ENCODE peak calls at places on chromosomes 2 and 18, in ten cellular contexts. One of them, this sample, is unnamed.

GRCh38 chr2:138652378-138652777 is 127.8 kb downstream of the NXPH2 start:
- DNase-seq in A549: no peak
- DNase-seq in ovary: no peak
- DNase-seq in NB4: no peak
- DNase-seq in spleen: no peak
- DNase-seq in prostate gland: no peak
- DNase-seq in heart left ventricle: no peak
- DNase-seq in sigmoid colon: no peak
- DNase-seq in H1: no peak
- DNase-seq in body of pancreas: no peak
- DNase-seq in this sample: no peak

GRCh38 chr2:7972670-7973069 is 709.2 kb upstream of the ID2 start:
- DNase-seq in spleen: no peak
- DNase-seq in body of pancreas: no peak
- DNase-seq in A549: no peak
- DNase-seq in prostate gland: no peak
- DNase-seq in sigmoid colon: no peak
- DNase-seq in H1: no peak
- DNase-seq in ovary: no peak
- DNase-seq in NB4: no peak
- DNase-seq in heart left ventricle: no peak
- DNase-seq in this sample: no peak

GRCh38 chr2:38997784-38998183 is 108.1 kb downstream of the ARHGEF33 start:
- DNase-seq in sigmoid colon: no peak
- DNase-seq in A549: peak
- DNase-seq in ovary: no peak
- DNase-seq in prostate gland: no peak
- DNase-seq in heart left ventricle: no peak
- DNase-seq in H1: no peak
- DNase-seq in body of pancreas: peak
- DNase-seq in spleen: no peak
- DNase-seq in NB4: peak
- DNase-seq in this sample: peak

GRCh38 chr18:55780591-55781071 is 192.6 kb upstream of the TCF4 start:
- DNase-seq in body of pancreas: no peak
- DNase-seq in prostate gland: no peak
- DNase-seq in heart left ventricle: no peak
- DNase-seq in spleen: no peak
- DNase-seq in A549: no peak
- DNase-seq in H1: no peak
- DNase-seq in ovary: no peak
- DNase-seq in NB4: no peak
- DNase-seq in sigmoid colon: no peak
- DNase-seq in this sample: no peak

GRCh38 chr18:58175122-58175687 is 131.2 kb downstream of the NEDD4L start:
- DNase-seq in NB4: no peak
- DNase-seq in body of pancreas: no peak
- DNase-seq in A549: no peak
- DNase-seq in sigmoid colon: no peak
- DNase-seq in heart left ventricle: no peak
- DNase-seq in spleen: no peak
- DNase-seq in prostate gland: no peak
- DNase-seq in H1: peak
- DNase-seq in ovary: no peak
- DNase-seq in this sample: no peak

GRCh38 chr2:176931588-176932563 is 280.7 kb upstream of the HNRNPA3 start:
- DNase-seq in ovary: no peak
- DNase-seq in NB4: peak
- DNase-seq in spleen: no peak
- DNase-seq in sigmoid colon: no peak
- DNase-seq in A549: peak
- DNase-seq in H1: no peak
- DNase-seq in heart left ventricle: no peak
- DNase-seq in body of pancreas: no peak
- DNase-seq in prostate gland: no peak
- DNase-seq in this sample: no peak

GRCh38 chr18:59006461-59007067 is 133.1 kb upstream of the SEC11C start:
- DNase-seq in sigmoid colon: no peak
- DNase-seq in heart left ventricle: no peak
- DNase-seq in body of pancreas: no peak
- DNase-seq in A549: no peak
- DNase-seq in H1: no peak
- DNase-seq in ovary: no peak
- DNase-seq in spleen: no peak
- DNase-seq in prostate gland: no peak
- DNase-seq in NB4: no peak
- DNase-seq in this sample: no peak

GRCh38 chr2:10220516-10221391 is 82.0 kb upstream of the HPCAL1 start:
- DNase-seq in heart left ventricle: no peak
- DNase-seq in body of pancreas: no peak
- DNase-seq in spleen: peak
- DNase-seq in sigmoid colon: no peak
- DNase-seq in A549: no peak
- DNase-seq in ovary: no peak
- DNase-seq in NB4: peak
- DNase-seq in H1: no peak
- DNase-seq in prostate gland: no peak
- DNase-seq in this sample: no peak

GRCh38 chr2:215537621-215538020 is 101.8 kb upstream of the FN1 start:
- DNase-seq in NB4: no peak
- DNase-seq in ovary: no peak
- DNase-seq in spleen: no peak
- DNase-seq in prostate gland: no peak
- DNase-seq in sigmoid colon: no peak
- DNase-seq in heart left ventricle: no peak
- DNase-seq in A549: no peak
- DNase-seq in H1: no peak
- DNase-seq in body of pancreas: no peak
- DNase-seq in this sample: no peak
- TF ChIP-seq CTCF in NB4: no peak
- TF ChIP-seq CTCF in ovary: no peak
- TF ChIP-seq CTCF in spleen: no peak
- TF ChIP-seq CTCF in prostate gland: no peak
- TF ChIP-seq CTCF in sigmoid colon: no peak
- TF ChIP-seq CTCF in heart left ventricle: no peak
- TF ChIP-seq CTCF in A549: no peak
- TF ChIP-seq CTCF in H1: no peak
- TF ChIP-seq CTCF in body of pancreas: no peak
- TF ChIP-seq CTCF in this sample: no peak

GRCh38 chr2:68367918-68368656 is 3.0 kb downstream of the PLEK start:
- DNase-seq in prostate gland: no peak
- DNase-seq in spleen: no peak
- DNase-seq in heart left ventricle: no peak
- DNase-seq in NB4: peak
- DNase-seq in ovary: no peak
- DNase-seq in A549: no peak
- DNase-seq in sigmoid colon: no peak
- DNase-seq in body of pancreas: no peak
- DNase-seq in H1: no peak
- DNase-seq in this sample: no peak

GRCh38 chr2:68366083-68366560 is 1.0 kb downstream of the PLEK start:
- DNase-seq in A549: no peak
- DNase-seq in sigmoid colon: no peak
- DNase-seq in heart left ventricle: peak
- DNase-seq in NB4: peak
- DNase-seq in ovary: no peak
- DNase-seq in body of pancreas: peak
- DNase-seq in spleen: no peak
- DNase-seq in H1: no peak
- DNase-seq in prostate gland: no peak
- DNase-seq in this sample: no peak

GRCh38 chr2:68369340-68369734 is 4.3 kb downstream of the PLEK start:
- DNase-seq in spleen: no peak
- DNase-seq in prostate gland: no peak
- DNase-seq in sigmoid colon: no peak
- DNase-seq in NB4: no peak
- DNase-seq in ovary: no peak
- DNase-seq in body of pancreas: no peak
- DNase-seq in A549: no peak
- DNase-seq in heart left ventricle: no peak
- DNase-seq in H1: no peak
- DNase-seq in this sample: no peak

GRCh38 chr2:68371138-68371537 is 6.1 kb downstream of the PLEK start:
- DNase-seq in A549: no peak
- DNase-seq in spleen: no peak
- DNase-seq in heart left ventricle: no peak
- DNase-seq in H1: no peak
- DNase-seq in body of pancreas: no peak
- DNase-seq in prostate gland: no peak
- DNase-seq in ovary: no peak
- DNase-seq in NB4: no peak
- DNase-seq in sigmoid colon: no peak
- DNase-seq in this sample: no peak

DNA sequence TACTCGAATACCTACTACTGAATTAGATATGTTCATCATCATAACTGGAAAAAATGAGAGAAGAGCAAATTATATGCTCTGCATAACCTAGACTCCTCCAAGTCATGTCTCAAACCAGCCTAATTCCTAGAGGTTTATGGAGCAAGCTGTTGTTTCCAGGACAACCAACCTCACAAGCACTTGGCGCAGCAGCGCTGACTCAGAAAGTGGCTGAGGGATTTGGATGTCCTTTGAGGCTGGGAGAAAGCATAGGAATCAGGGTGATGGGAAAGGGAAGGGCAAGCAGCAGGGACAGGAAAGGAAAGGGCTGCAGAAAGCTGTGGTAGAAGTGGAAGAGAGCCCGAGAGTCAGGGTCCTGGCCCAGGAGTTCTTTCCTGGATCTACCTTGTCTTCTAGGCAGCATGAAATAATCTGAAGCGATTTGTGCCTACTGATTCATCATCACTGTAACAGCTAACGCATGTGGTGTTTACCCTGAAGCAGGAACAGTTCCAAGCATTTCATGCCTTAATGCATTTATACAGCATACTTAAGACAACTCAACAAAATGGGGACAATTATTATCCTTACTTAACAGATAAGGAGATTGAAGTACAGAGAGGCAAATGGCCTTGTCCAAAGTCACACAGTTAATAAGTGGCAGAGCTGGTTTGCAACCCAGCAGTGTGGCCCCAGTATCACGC is 3.7 kb downstream of the PLEK start:
- DNase-seq in heart left ventricle: no peak
- DNase-seq in body of pancreas: no peak
- DNase-seq in A549: peak
- DNase-seq in NB4: peak
- DNase-seq in spleen: no peak
- DNase-seq in sigmoid colon: no peak
- DNase-seq in H1: no peak
- DNase-seq in prostate gland: no peak
- DNase-seq in ovary: no peak
- DNase-seq in this sample: no peak
- TF ChIP-seq POLR2A in heart left ventricle: no peak
- TF ChIP-seq POLR2A in body of pancreas: no peak
- TF ChIP-seq POLR2A in A549: no peak
- TF ChIP-seq POLR2A in NB4: no peak
- TF ChIP-seq POLR2A in spleen: no peak
- TF ChIP-seq POLR2A in sigmoid colon: no peak
- TF ChIP-seq POLR2A in H1: no peak
- TF ChIP-seq POLR2A in prostate gland: no peak
- TF ChIP-seq POLR2A in ovary: no peak
- TF ChIP-seq POLR2A in this sample: no peak

DNA sequence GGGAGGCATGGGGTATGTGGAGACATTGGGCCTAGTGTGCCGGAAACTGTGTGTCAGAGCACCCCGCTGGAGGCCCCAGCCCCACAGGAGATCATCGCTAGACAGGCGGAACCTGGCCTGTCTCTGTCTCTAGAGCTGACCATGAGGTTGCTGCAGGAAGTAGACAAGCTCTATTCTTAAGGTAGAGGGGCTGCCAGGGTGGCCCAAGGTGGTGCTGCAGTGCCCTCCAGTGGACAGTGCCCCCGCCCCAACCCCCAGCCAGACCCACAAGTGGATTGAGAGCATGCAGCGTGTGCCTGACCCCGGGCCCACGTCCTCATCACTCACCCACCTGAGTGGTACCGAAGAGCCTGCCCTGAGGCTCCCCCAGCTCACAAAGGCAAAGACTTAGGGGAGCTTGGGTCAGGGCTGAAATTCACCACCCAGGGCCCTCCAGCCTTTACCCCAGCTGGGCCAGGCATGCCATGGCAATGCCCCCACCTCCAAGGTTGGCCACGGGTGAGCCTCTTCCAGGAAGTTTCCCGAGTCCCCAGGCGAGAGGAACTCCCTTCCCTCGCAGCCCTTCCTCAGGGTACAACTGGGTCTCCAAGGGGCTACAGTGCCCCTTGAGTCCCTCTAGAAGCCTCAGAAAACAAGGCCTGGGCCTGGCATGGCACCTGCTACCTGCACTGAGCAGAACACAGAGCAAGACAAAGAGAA is 155.0 kb downstream of the TTC32 start:
- DNase-seq in sigmoid colon: no peak
- DNase-seq in NB4: peak
- DNase-seq in heart left ventricle: no peak
- DNase-seq in prostate gland: no peak
- DNase-seq in body of pancreas: no peak
- DNase-seq in A549: peak
- DNase-seq in ovary: no peak
- DNase-seq in H1: peak
- DNase-seq in spleen: no peak
- DNase-seq in this sample: no peak
- TF ChIP-seq CTCF in sigmoid colon: no peak
- TF ChIP-seq CTCF in NB4: peak
- TF ChIP-seq CTCF in heart left ventricle: peak
- TF ChIP-seq CTCF in prostate gland: no peak
- TF ChIP-seq CTCF in body of pancreas: no peak
- TF ChIP-seq CTCF in A549: peak
- TF ChIP-seq CTCF in ovary: no peak
- TF ChIP-seq CTCF in H1: peak
- TF ChIP-seq CTCF in spleen: no peak
- TF ChIP-seq CTCF in this sample: no peak

GRCh38 chr2:98486374-98486981 is 41.8 kb downstream of the INPP4A start:
- DNase-seq in spleen: peak
- DNase-seq in ovary: no peak
- DNase-seq in prostate gland: no peak
- DNase-seq in body of pancreas: no peak
- DNase-seq in A549: no peak
- DNase-seq in heart left ventricle: no peak
- DNase-seq in H1: no peak
- DNase-seq in NB4: no peak
- DNase-seq in sigmoid colon: peak
- DNase-seq in this sample: peak

GRCh38 chr2:98487101-98487805 is 42.6 kb downstream of the INPP4A start:
- DNase-seq in spleen: peak
- DNase-seq in sigmoid colon: no peak
- DNase-seq in NB4: no peak
- DNase-seq in ovary: no peak
- DNase-seq in A549: no peak
- DNase-seq in heart left ventricle: no peak
- DNase-seq in body of pancreas: no peak
- DNase-seq in H1: no peak
- DNase-seq in prostate gland: no peak
- DNase-seq in this sample: no peak

GRCh38 chr2:98488252-98488651 is 43.6 kb downstream of the INPP4A start:
- DNase-seq in sigmoid colon: no peak
- DNase-seq in heart left ventricle: no peak
- DNase-seq in NB4: no peak
- DNase-seq in prostate gland: no peak
- DNase-seq in spleen: peak
- DNase-seq in body of pancreas: no peak
- DNase-seq in ovary: no peak
- DNase-seq in A549: no peak
- DNase-seq in H1: no peak
- DNase-seq in this sample: no peak

GRCh38 chr2:98485453-98485755 is 40.7 kb downstream of the INPP4A start:
- DNase-seq in ovary: no peak
- DNase-seq in H1: no peak
- DNase-seq in sigmoid colon: peak
- DNase-seq in body of pancreas: no peak
- DNase-seq in heart left ventricle: no peak
- DNase-seq in prostate gland: no peak
- DNase-seq in spleen: peak
- DNase-seq in A549: no peak
- DNase-seq in NB4: no peak
- DNase-seq in this sample: peak

GRCh38 chr2:98487806-98488189 is 43.1 kb downstream of the INPP4A start:
- DNase-seq in body of pancreas: peak
- DNase-seq in sigmoid colon: peak
- DNase-seq in ovary: no peak
- DNase-seq in H1: no peak
- DNase-seq in heart left ventricle: no peak
- DNase-seq in NB4: peak
- DNase-seq in prostate gland: no peak
- DNase-seq in spleen: peak
- DNase-seq in A549: peak
- DNase-seq in this sample: no peak
- TF ChIP-seq POLR2A in body of pancreas: no peak
- TF ChIP-seq POLR2A in sigmoid colon: no peak
- TF ChIP-seq POLR2A in ovary: no peak
- TF ChIP-seq POLR2A in H1: no peak
- TF ChIP-seq POLR2A in heart left ventricle: no peak
- TF ChIP-seq POLR2A in NB4: no peak
- TF ChIP-seq POLR2A in prostate gland: no peak
- TF ChIP-seq POLR2A in spleen: no peak
- TF ChIP-seq POLR2A in A549: no peak
- TF ChIP-seq POLR2A in this sample: no peak

This sample was measured in lower leg skin.